ENCODE peak calls at places on chromosomes 5 and 9, in ten cellular contexts. C is transverse colon, I is GM23338, Z is HepG2, M is spleen, L is SK-N-SH, Y is HCT116, S is prostate gland, J is stomach, U is suprapubic skin. H is an unnamed sample.

GRCh38 chr9:132409828-132410528 is at the start of gene CFAP77:
- DNase-seq in I (peak), S (no peak), L (peak), C (peak), Y (peak), J (peak), U (no peak), M (peak), Z (peak), H (no peak)

GRCh38 chr5:66958984-66959641 is 237.5 kb downstream of the CD180 start:
- DNase-seq in M (no peak), U (peak), Z (no peak), J (no peak), Y (no peak), I (peak), C (no peak), L (no peak), S (no peak), H (no peak)

GRCh38 chr5:168401880-168402279 is 84.4 kb upstream of the RARS1 start:
- DNase-seq in M (peak), L (no peak), S (peak), J (peak), Z (no peak), I (peak), C (no peak), Y (no peak), U (no peak), H (no peak)

GRCh38 chr5:5699062-5699461 is 276.6 kb downstream of the ICE1 start:
- DNase-seq in I (peak), Z (no peak), S (no peak), M (no peak), J (no peak), U (no peak), Y (no peak), C (no peak), L (no peak), H (no peak)

GRCh38 chr9:17272510-17272909 is 137.7 kb downstream of the CNTLN start:
- DNase-seq in M (no peak), S (no peak), Y (no peak), C (no peak), L (no peak), J (no peak), U (no peak), I (no peak), Z (no peak), H (no peak)

GRCh38 chr9:110911659-110912473 is 126.4 kb downstream of the LPAR1 start:
- DNase-seq in C (no peak), S (no peak), Y (no peak), U (no peak), M (no peak), I (no peak), J (no peak), Z (no peak), L (no peak), H (no peak)

GRCh38 chr5:170623576-170624181 is 119.9 kb downstream of the KCNIP1 start:
- DNase-seq in S (peak), J (peak), L (peak), Z (peak), C (no peak), U (no peak), M (peak), Y (peak), I (peak), H (peak)

GRCh38 chr5:109409061-109409843 is 522 bp downstream of the PJA2 start:
- DNase-seq in Z (peak), M (peak), U (peak), Y (peak), S (peak), J (peak), C (peak), L (peak), I (peak), H (peak)

GRCh38 chr5:149284501-149284900 is 12.8 kb downstream of the AFAP1L1 start:
- DNase-seq in Z (no peak), S (no peak), C (no peak), I (no peak), Y (no peak), L (no peak), U (peak), J (no peak), M (no peak), H (no peak)

GRCh38 chr5:159163027-159163699 is 46.2 kb downstream of the RNF145 start:
- DNase-seq in S (no peak), C (no peak), L (no peak), Y (peak), I (no peak), Z (no peak), U (no peak), J (no peak), M (no peak), H (no peak)

GRCh38 chr5:134432174-134432573 is 20.5 kb upstream of the CDKN2AIPNL start:
- DNase-seq in Z (no peak), M (peak), I (no peak), L (no peak), U (no peak), J (no peak), Y (no peak), C (no peak), S (no peak), H (no peak)

GRCh38 chr9:133468374-133468773 is 8.6 kb downstream of the CACFD1 start:
- DNase-seq in I (no peak), Z (no peak), S (no peak), M (no peak), L (no peak), C (no peak), U (no peak), J (no peak), Y (no peak), H (no peak)

GRCh38 chr5:14184082-14184481 is 40.9 kb downstream of the TRIO start:
- DNase-seq in Y (no peak), L (no peak), S (no peak), Z (no peak), I (no peak), U (no peak), M (no peak), J (no peak), C (no peak), H (no peak)

GRCh38 chr9:115517335-115518075 is 399.5 kb upstream of the TNC start:
- DNase-seq in U (no peak), I (no peak), L (no peak), J (no peak), C (no peak), Y (no peak), M (no peak), S (no peak), Z (no peak), H (no peak)

GRCh38 chr5:157342822-157343402 is 77.0 kb downstream of the CYFIP2 start:
- DNase-seq in Y (peak), L (peak), Z (peak), J (peak), C (peak), I (peak), U (no peak), S (no peak), M (no peak), H (no peak)

GRCh38 chr9:36980148-36980974 is 53.7 kb downstream of the PAX5 start:
- DNase-seq in L (peak), Y (peak), I (peak), C (no peak), U (no peak), Z (no peak), J (no peak), M (no peak), S (no peak), H (no peak)

GRCh38 chr5:26553079-26553478 is 485.3 kb downstream of the CDH9 start:
- DNase-seq in I (no peak), Z (no peak), J (no peak), M (no peak), U (no peak), Y (no peak), L (no peak), S (no peak), C (no peak), H (no peak)

GRCh38 chr5:37557734-37558293 is 178.7 kb downstream of the WDR70 start:
- DNase-seq in M (no peak), S (no peak), Z (no peak), L (no peak), J (no peak), C (no peak), U (no peak), I (no peak), Y (no peak), H (no peak)

DNA sequence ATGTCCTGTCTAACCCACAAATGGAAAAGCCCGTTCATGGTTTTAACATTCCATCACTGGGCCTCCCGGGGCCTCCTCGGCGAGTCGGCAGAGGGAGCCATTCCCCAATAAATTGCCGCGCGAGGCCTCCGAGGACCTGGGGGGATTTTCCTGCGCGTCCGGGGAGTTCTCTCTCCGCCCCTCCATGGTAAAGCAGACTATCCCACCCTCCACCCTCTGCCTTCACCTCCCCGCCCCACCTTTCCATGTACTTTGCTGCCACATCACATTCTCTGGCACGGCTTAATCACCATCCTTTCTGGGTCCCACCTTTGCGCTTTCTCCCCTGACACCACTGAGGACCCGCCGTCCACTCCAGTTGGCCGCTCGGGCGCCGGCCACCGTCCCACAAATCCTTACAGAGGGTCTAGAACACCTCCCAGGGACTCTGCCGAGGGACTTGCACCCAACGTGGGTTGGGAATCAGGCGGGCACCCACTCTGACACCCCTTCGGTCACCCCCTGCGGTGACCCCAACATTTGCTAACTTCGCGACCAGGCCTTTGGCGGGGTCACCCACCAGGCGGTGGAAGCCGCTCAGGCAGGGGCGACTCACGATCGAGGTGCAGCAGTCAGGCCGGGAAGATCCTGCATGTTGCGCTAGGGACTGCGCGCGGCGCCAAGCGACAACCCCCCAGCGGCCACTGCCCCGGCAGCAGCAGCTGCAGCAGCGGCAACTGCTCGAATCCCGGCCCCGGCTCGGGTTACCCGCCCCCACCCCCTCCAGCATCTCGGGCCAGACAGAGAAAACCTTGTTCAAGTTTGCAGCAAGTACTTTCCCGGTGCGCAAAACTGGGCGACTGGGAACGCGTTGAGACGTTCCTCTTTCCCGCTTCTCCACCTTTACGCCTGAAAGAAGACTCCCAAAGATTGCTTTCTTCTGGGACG is at the start of gene MEGF10:
- DNase-seq in Y (no peak), S (peak), J (no peak), L (peak), Z (peak), U (no peak), C (peak), M (no peak), I (peak), H (no peak)
- TF ChIP-seq CTCF in Y (no peak), S (peak), J (peak), L (peak), Z (peak), U (peak), C (peak), M (peak), I (peak), H (peak)

GRCh38 chr5:178113141-178113787 is at the start of gene N4BP3:
- DNase-seq in Z (no peak), U (no peak), M (peak), Y (peak), S (peak), L (peak), J (peak), C (peak), I (peak), H (peak)
- TF ChIP-seq POLR2AphosphoS5 in Z (no peak), U (no peak), M (peak), Y (peak), S (no peak), L (no peak), J (peak), C (no peak), I (peak), H (no peak)

GRCh38 chr9:129387822-129388221 is 209.8 kb upstream of the IER5L start:
- DNase-seq in S (no peak), U (no peak), L (no peak), I (no peak), Y (no peak), J (no peak), Z (no peak), M (no peak), C (no peak), H (no peak)
- H3K4me3 ChIP-seq in S (no peak), U (no peak), L (no peak), I (no peak), Y (no peak), J (no peak), Z (no peak), M (no peak), C (no peak), H (no peak)

GRCh38 chr9:22528485-22528884 is 81.9 kb downstream of the DMRTA1 start:
- DNase-seq in I (peak), C (no peak), S (no peak), Z (no peak), U (no peak), J (no peak), L (no peak), M (no peak), Y (peak), H (no peak)
- TF ChIP-seq CTCF in I (peak), C (no peak), S (peak), Z (no peak), U (no peak), J (no peak), L (peak), M (no peak), Y (peak), H (no peak)

GRCh38 chr9:89375181-89375760 is 57.0 kb downstream of the SECISBP2 start:
- DNase-seq in Z (no peak), J (no peak), C (no peak), Y (no peak), S (no peak), I (no peak), L (peak), U (no peak), M (peak), H (no peak)

GRCh38 chr9:89372979-89373378 is 54.7 kb downstream of the SECISBP2 start:
- DNase-seq in I (no peak), M (peak), Z (no peak), S (no peak), C (no peak), L (no peak), J (no peak), U (no peak), Y (no peak), H (no peak)

GRCh38 chr9:89372230-89372816 is 54.0 kb downstream of the SECISBP2 start:
- DNase-seq in J (no peak), I (peak), L (no peak), Y (no peak), C (no peak), S (no peak), M (peak), U (no peak), Z (no peak), H (no peak)

GRCh38 chr9:89376286-89376685 is 58.0 kb downstream of the SECISBP2 start:
- DNase-seq in Z (no peak), I (no peak), J (no peak), C (no peak), S (no peak), M (no peak), L (no peak), Y (no peak), U (no peak), H (no peak)

GRCh38 chr9:89374176-89374575 is 55.9 kb downstream of the SECISBP2 start:
- DNase-seq in M (no peak), C (no peak), I (no peak), Z (no peak), S (no peak), Y (no peak), U (no peak), L (no peak), J (no peak), H (no peak)
- TF ChIP-seq POLR2AphosphoS5 in M (no peak), C (no peak), I (no peak), Z (no peak), S (no peak), Y (no peak), U (no peak), L (no peak), J (no peak), H (no peak)

DNA sequence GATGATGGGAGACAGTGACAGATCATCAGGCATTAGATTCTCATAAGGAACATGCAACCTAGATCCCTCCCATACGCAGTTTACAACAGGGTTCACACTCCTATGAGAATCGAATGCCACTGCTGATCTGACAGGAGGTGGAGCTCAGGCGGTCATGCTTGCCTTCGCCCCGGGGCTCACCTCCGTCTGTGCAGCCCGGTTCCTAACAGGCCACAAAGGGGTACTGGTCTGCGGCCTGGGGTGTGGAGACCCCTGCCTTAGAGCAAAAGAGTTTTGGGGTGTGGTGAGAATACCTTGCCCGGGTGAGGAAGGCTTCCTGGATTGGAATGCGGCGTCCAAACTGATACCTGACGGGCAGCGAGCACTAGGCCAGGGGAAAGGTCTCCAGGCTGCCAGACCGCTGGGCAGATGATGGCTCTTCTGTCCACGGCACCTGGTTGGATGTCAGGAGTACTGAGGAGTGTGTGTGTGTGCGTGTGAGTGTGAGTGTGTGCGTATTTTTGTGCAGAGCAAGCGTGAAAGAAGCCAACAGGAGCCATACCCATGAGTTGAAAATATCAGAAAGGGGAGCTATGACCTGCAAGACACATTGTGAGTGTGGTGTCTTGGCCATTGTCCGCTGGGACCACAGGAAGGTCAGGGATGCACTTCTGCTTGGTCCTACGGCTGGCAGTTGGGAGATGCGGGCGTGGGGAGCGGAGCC is 55.4 kb downstream of the ACER2 start:
- DNase-seq in M (no peak), I (no peak), Z (no peak), J (no peak), C (no peak), U (no peak), L (no peak), Y (no peak), S (no peak), H (no peak)
- H3K4me3 ChIP-seq in M (peak), I (peak), Z (peak), J (peak), C (peak), U (peak), L (peak), Y (peak), S (peak), H (no peak)

H was measured in HL-60.